ENCODE peak calls at places on chromosomes 12 and 14, in four cellular contexts. C is NB4; S is progenitor cell of endocrine pancreas; A is CD8-positive, alpha-beta T cell. M is an unnamed sample.

GRCh38 chr12:78187741-78188140 is 357.0 kb downstream of the NAV3 start:
- DNase-seq in A (no peak), C (no peak), S (no peak), M (no peak)

GRCh38 chr12:106358410-106359241 is 1.1 kb downstream of the POLR3B start:
- DNase-seq in C (peak; percentile 89), S (no peak), A (no peak), M (no peak)

GRCh38 chr14:94689985-94690400 is 77.8 kb downstream of the SERPINA3 start:
- DNase-seq in S (no peak), C (no peak), A (no peak), M (no peak)

GRCh38 chr12:6700646-6701051 is at the start of gene PIANP:
- DNase-seq in A (peak; percentile 18), C (no peak), S (peak; percentile 67), M (peak; percentile 89)

GRCh38 chr14:104107611-104108569 is 22.4 kb downstream of the ASPG start:
- DNase-seq in A (no peak), S (no peak), C (no peak), M (peak; percentile 23)

GRCh38 chr14:105180598-105181528 is at the start of gene NUDT14:
- DNase-seq in A (peak; percentile 86), C (no peak), S (peak; percentile 81), M (peak; percentile 77)

GRCh38 chr12:13210543-13211190 is 14.1 kb downstream of the EMP1 start:
- DNase-seq in A (no peak), S (no peak), C (no peak), M (no peak)

GRCh38 chr12:76450690-76451089 is 102.5 kb upstream of the BBS10 start:
- DNase-seq in C (no peak), A (no peak), S (no peak), M (no peak)

GRCh38 chr14:95652690-95653089 is 33.5 kb upstream of the TCL1B start:
- DNase-seq in A (no peak), C (no peak), S (no peak), M (no peak)

GRCh38 chr12:89909753-89910152 is 201.1 kb upstream of the ATP2B1 start:
- DNase-seq in S (no peak), C (no peak), A (no peak), M (no peak)

GRCh38 chr14:66039495-66039894 is 446.7 kb upstream of the CCDC196 start:
- DNase-seq in S (no peak), C (no peak), A (no peak), M (no peak)

GRCh38 chr12:128823216-128823915 is 392 bp downstream of the SLC15A4 start:
- DNase-seq in A (no peak), S (peak; percentile 47), C (no peak), M (no peak)

GRCh38 chr12:59737725-59738463 is 142.1 kb downstream of the SLC16A7 start:
- DNase-seq in C (no peak), S (no peak), A (no peak), M (no peak)

GRCh38 chr14:90454041-90455000 is 57.5 kb downstream of the CALM1 start:
- DNase-seq in C (peak; percentile 53), A (no peak), S (peak; percentile 81), M (peak; percentile 96)

GRCh38 chr12:88052686-88053085 is 23.5 kb upstream of the C12orf50 start:
- DNase-seq in S (no peak), A (no peak), C (peak; percentile 60), M (peak; percentile 34)

GRCh38 chr12:43349863-43350262 is 202.1 kb downstream of the ADAMTS20 start:
- DNase-seq in A (no peak), C (peak; percentile 27), S (no peak), M (no peak)

GRCh38 chr12:45232771-45233372 is 17.0 kb downstream of the ANO6 start:
- DNase-seq in A (no peak), C (no peak), S (no peak), M (no peak)

GRCh38 chr14:23351681-23352505 is 794 bp downstream of the SLC22A17 start:
- DNase-seq in A (no peak), C (no peak), S (no peak), M (peak; percentile 64)

GRCh38 chr12:16600525-16600924 is 5.4 kb downstream of the LMO3 start:
- DNase-seq in A (no peak), S (no peak), C (no peak), M (no peak)

GRCh38 chr12:109732321-109733305 is 19.0 kb downstream of the FAM222A start:
- DNase-seq in A (no peak), C (no peak), S (no peak), M (peak; percentile 14)

GRCh38 chr14:72864712-72865365 is 29.1 kb downstream of the DPF3 start:
- DNase-seq in C (no peak), A (no peak), S (no peak), M (no peak)

GRCh38 chr12:69513297-69513696 is 43.1 kb downstream of the FRS2 start:
- DNase-seq in S (no peak), C (no peak), A (no peak), M (no peak)

GRCh38 chr14:85416771-85417170 is 113.2 kb upstream of the FLRT2 start:
- DNase-seq in S (no peak), A (no peak), C (peak; percentile 38), M (no peak)

GRCh38 chr12:87982208-87982607 is 47.0 kb downstream of the C12orf50 start:
- DNase-seq in A (no peak), C (no peak), S (no peak), M (no peak)

GRCh38 chr14:103103461-103104388 is 9.2 kb downstream of the EXOC3L4 start:
- DNase-seq in A (no peak), S (no peak), C (peak; percentile 50), M (peak; percentile 77)

GRCh38 chr14:66380143-66380542 is 106.0 kb upstream of the CCDC196 start:
- DNase-seq in A (no peak), S (no peak), C (no peak), M (no peak)

GRCh38 chr14:65117795-65118746 is 15.8 kb upstream of the MAX start:
- DNase-seq in S (no peak), C (no peak), A (no peak), M (no peak)

GRCh38 chr12:100963381-100963780 is 168.8 kb downstream of the ANO4 start:
- DNase-seq in C (no peak), A (no peak), S (no peak), M (no peak)

GRCh38 chr12:59056931-59057330 is 136.6 kb upstream of the LRIG3 start:
- DNase-seq in A (no peak), S (no peak), C (no peak), M (no peak)

GRCh38 chr12:23816394-23816851 is 133.0 kb downstream of the SOX5 start:
- DNase-seq in A (no peak), S (no peak), C (no peak), M (no peak)

GRCh38 chr12:79451988-79452387 is 238.8 kb downstream of the PAWR start:
- DNase-seq in S (no peak), C (no peak), A (no peak), M (peak; percentile 22)

GRCh38 chr14:22653012-22653621 is 9.0 kb upstream of the OR6J1 start:
- DNase-seq in C (peak; percentile 63), S (peak; percentile 51), A (peak; percentile 8), M (peak; percentile 72)

GRCh38 chr12:89216141-89216952 is 136.0 kb downstream of the DUSP6 start:
- DNase-seq in S (no peak), A (no peak), C (no peak), M (no peak)

GRCh38 chr12:9344540-9344939 is 136.3 kb upstream of the PZP start:
- DNase-seq in A (no peak), C (no peak), S (no peak), M (no peak)

GRCh38 chr14:89041245-89041585 is 216.8 kb downstream of the TTC8 start:
- DNase-seq in A (no peak), C (no peak), S (no peak), M (no peak)

GRCh38 chr12:91180577-91180976 is 2.0 kb downstream of the DCN start:
- DNase-seq in S (no peak), C (no peak), A (no peak), M (no peak)

GRCh38 chr12:45336762-45337596 is 121.1 kb downstream of the ANO6 start:
- DNase-seq in A (no peak), S (no peak), C (peak; percentile 15), M (no peak)

GRCh38 chr12:128259556-128260070 is 7.4 kb upstream of the TMEM132C start:
- DNase-seq in C (peak; percentile 53), A (no peak), S (peak; percentile 35), M (peak; percentile 44)

GRCh38 chr12:106025129-106025528 is 113.6 kb downstream of the NUAK1 start:
- DNase-seq in C (no peak), A (no peak), S (no peak), M (no peak)

DNA sequence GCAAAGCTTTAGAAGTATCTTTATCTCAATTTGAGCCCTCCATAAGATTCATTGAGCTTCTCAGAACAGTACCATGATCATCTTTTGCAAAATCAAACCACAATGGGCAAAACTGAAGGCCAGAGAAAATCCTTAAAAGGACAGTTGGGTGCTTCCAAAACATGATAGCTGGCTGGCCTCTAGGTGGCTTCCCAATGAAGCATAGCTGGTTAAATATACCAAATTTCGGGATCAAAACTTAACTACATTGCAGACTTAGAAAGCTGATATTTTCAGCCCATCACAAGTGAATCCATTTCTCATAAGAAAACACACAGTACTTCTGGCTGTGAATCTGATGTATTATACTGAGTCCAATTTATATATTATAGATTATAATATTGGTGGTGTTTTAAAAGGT is 15.3 kb upstream of the PIK3C2G start:
- DNase-seq in C (no peak), A (no peak), S (no peak), M (no peak)
- TF ChIP-seq CTCF in C (no peak), A (no peak), S (peak; percentile 20), M (no peak)

GRCh38 chr12:57090924-57091632 is 2.2 kb downstream of the NAB2 start:
- DNase-seq in S (no peak), C (no peak), A (no peak), M (no peak)
- TF ChIP-seq CTCF in S (no peak), C (no peak), A (no peak), M (no peak)

GRCh38 chr14:34098985-34099349 is 148.1 kb upstream of the EGLN3 start:
- DNase-seq in C (no peak), S (no peak), A (no peak), M (no peak)
- TF ChIP-seq CTCF in C (no peak), S (no peak), A (peak; percentile 21), M (no peak)

DNA sequence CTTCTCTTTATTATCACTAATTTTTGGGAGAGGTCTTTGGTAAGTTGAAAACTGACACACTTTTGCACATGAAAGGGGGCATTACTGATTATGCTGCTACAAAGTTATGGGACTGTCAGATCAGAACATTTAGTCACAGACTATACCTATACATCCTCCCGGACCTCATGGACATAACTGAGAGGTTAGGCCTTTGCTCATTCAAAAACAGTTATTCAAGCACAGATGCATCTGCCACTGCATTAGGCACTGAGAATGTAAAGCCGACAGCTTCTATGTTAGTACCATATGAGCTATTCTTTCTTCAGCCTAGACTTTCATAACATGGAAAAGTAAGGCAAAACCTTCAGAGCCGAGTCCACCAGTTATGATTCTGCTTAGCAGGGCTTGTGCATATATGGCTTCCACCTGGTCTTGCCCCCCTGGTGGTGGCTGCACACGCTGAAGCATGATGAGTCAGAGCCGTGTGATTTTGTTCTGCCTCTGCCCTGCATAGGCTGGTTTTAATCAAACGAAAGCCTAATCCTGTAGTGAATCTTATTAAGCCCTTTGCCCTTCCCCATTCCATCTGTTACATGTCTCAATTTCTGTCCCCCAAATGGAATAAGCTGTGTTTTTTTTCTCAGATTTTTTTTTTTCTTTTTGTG is 21.8 kb upstream of the RNU6-8 start:
- DNase-seq in C (no peak), S (no peak), A (no peak), M (peak; percentile 51)
- TF ChIP-seq CTCF in C (peak; percentile 7), S (peak; percentile 56), A (no peak), M (peak; percentile 65)

M was measured in glutamatergic neuron.